ENCODE peak calls at places on chromosomes 2 and 18, in eight cellular contexts. D is SW480, M is HEK293T, P is AG04449, X is lower lobe of right lung, I is IMR-90, E is T1000, N is A673. C is an unnamed sample.

GRCh38 chr2:191301971-191302370 is 56.8 kb downstream of the MYO1B start:
- DNase-seq in N (no peak), E (no peak), I (no peak), P (no peak), M (no peak), X (no peak), D (no peak), C (no peak)

GRCh38 chr2:226660524-226660923 is 139.1 kb downstream of the IRS1 start:
- DNase-seq in P (peak), D (no peak), N (no peak), M (no peak), X (no peak), I (peak), E (no peak), C (peak)

GRCh38 chr2:819121-819520 is 131.5 kb upstream of the SNTG2 start:
- DNase-seq in M (no peak), I (no peak), P (no peak), E (no peak), D (no peak), X (no peak), N (no peak), C (no peak)

GRCh38 chr18:42712065-42712464 is 403.4 kb downstream of the RIT2 start:
- DNase-seq in N (no peak), M (no peak), I (no peak), X (no peak), E (no peak), D (no peak), P (no peak), C (no peak)

GRCh38 chr2:232420463-232421188 is 14.0 kb downstream of the ALPG start:
- DNase-seq in P (no peak), D (peak), N (no peak), I (no peak), E (no peak), M (peak), X (peak), C (no peak)

GRCh38 chr2:106572541-106573148 is 85.5 kb downstream of the CD8B2 start:
- DNase-seq in I (no peak), D (peak), P (no peak), M (peak), E (no peak), N (peak), X (no peak), C (peak)

GRCh38 chr2:43075054-43075593 is 151.3 kb downstream of the ZFP36L2 start:
- DNase-seq in X (no peak), I (peak), D (peak), P (peak), E (peak), M (no peak), N (peak), C (peak)

GRCh38 chr2:3489449-3490115 is 29.7 kb downstream of the ADI1 start:
- DNase-seq in M (no peak), D (no peak), P (no peak), N (no peak), I (no peak), E (no peak), X (peak), C (no peak)

GRCh38 chr2:158179660-158180059 is 78.0 kb downstream of the UPP2 start:
- DNase-seq in D (peak), X (no peak), M (no peak), E (no peak), I (peak), N (peak), P (no peak), C (peak)

GRCh38 chr2:70454936-70455544 is 98.6 kb downstream of the TGFA start:
- DNase-seq in E (no peak), I (no peak), D (no peak), X (no peak), P (no peak), N (no peak), M (no peak), C (no peak)

GRCh38 chr2:70516596-70516995 is 37.0 kb downstream of the TGFA start:
- DNase-seq in M (no peak), X (no peak), I (no peak), E (no peak), P (no peak), D (peak), N (no peak), C (peak)

GRCh38 chr2:57677296-57677695 is 369.3 kb upstream of the VRK2 start:
- DNase-seq in M (no peak), I (no peak), D (no peak), E (no peak), N (no peak), X (no peak), P (no peak), C (no peak)

GRCh38 chr2:171405546-171405945 is 28.2 kb downstream of the METTL8 start:
- DNase-seq in E (no peak), D (no peak), P (no peak), X (no peak), I (no peak), M (no peak), N (no peak), C (no peak)

GRCh38 chr2:172106128-172106961 is 3.6 kb upstream of the DLX2 start:
- DNase-seq in N (peak), P (no peak), D (no peak), M (no peak), X (no peak), E (no peak), I (peak), C (no peak)

GRCh38 chr2:62711832-62712494 is 6.5 kb downstream of the EHBP1 start:
- DNase-seq in I (no peak), M (no peak), X (no peak), N (no peak), D (no peak), P (no peak), E (no peak), C (no peak)

GRCh38 chr18:54919412-54919811 is 39.8 kb downstream of the CCDC68 start:
- DNase-seq in P (no peak), I (no peak), X (no peak), D (no peak), E (no peak), N (no peak), M (no peak), C (no peak)

GRCh38 chr2:73284296-73285161 is at the start of gene FBXO41:
- DNase-seq in M (peak), I (peak), D (peak), E (peak), N (peak), X (peak), P (no peak), C (peak)

C was measured in A172.